ENCODE peak calls at places on chromosomes 13 and 19, in four cellular contexts. One of them, this sample, is unnamed.

GRCh38 chr19:49847731-49848696 is 2.9 kb upstream of the PTOV1 start:
- DNase-seq in EL: peak; percentile 92
- DNase-seq in stimulated activated CD4-positive, alpha-beta T cell treated with anti-CD3 and anti-CD28 coated beads, Interleukin-12 subunit alpha, Interleukin-12 subunit beta, amount 100 ng/mL, for 48 hours: no peak
- DNase-seq in endothelial cell: no peak
- DNase-seq in this sample: peak; percentile 87

GRCh38 chr13:32811297-32811800 is 204.9 kb upstream of the KL start:
- DNase-seq in endothelial cell: no peak
- DNase-seq in EL: peak; percentile 31
- DNase-seq in stimulated activated CD4-positive, alpha-beta T cell treated with anti-CD3 and anti-CD28 coated beads, Interleukin-12 subunit alpha, Interleukin-12 subunit beta, amount 100 ng/mL, for 48 hours: no peak
- DNase-seq in this sample: peak; percentile 51

GRCh38 chr13:76335463-76335862 is 550.7 kb downstream of the KCTD12 start:
- DNase-seq in endothelial cell: no peak
- DNase-seq in EL: no peak
- DNase-seq in stimulated activated CD4-positive, alpha-beta T cell treated with anti-CD3 and anti-CD28 coated beads, Interleukin-12 subunit alpha, Interleukin-12 subunit beta, amount 100 ng/mL, for 48 hours: no peak
- DNase-seq in this sample: no peak

GRCh38 chr19:28294395-28294794 is 918.6 kb downstream of the UQCRFS1 start:
- DNase-seq in EL: no peak
- DNase-seq in stimulated activated CD4-positive, alpha-beta T cell treated with anti-CD3 and anti-CD28 coated beads, Interleukin-12 subunit alpha, Interleukin-12 subunit beta, amount 100 ng/mL, for 48 hours: no peak
- DNase-seq in endothelial cell: no peak
- DNase-seq in this sample: peak; percentile 82

GRCh38 chr19:47049307-47049700 is 880 bp upstream of the TMEM160 start:
- DNase-seq in stimulated activated CD4-positive, alpha-beta T cell treated with anti-CD3 and anti-CD28 coated beads, Interleukin-12 subunit alpha, Interleukin-12 subunit beta, amount 100 ng/mL, for 48 hours: no peak
- DNase-seq in EL: peak; percentile 86
- DNase-seq in endothelial cell: no peak
- DNase-seq in this sample: peak; percentile 36

GRCh38 chr13:27794921-27795717 is 2.8 kb downstream of the GSX1 start:
- DNase-seq in EL: no peak
- DNase-seq in stimulated activated CD4-positive, alpha-beta T cell treated with anti-CD3 and anti-CD28 coated beads, Interleukin-12 subunit alpha, Interleukin-12 subunit beta, amount 100 ng/mL, for 48 hours: no peak
- DNase-seq in endothelial cell: no peak
- DNase-seq in this sample: no peak

GRCh38 chr13:97895383-97895782 is 58.1 kb upstream of the IPO5 start:
- DNase-seq in endothelial cell: no peak
- DNase-seq in EL: no peak
- DNase-seq in stimulated activated CD4-positive, alpha-beta T cell treated with anti-CD3 and anti-CD28 coated beads, Interleukin-12 subunit alpha, Interleukin-12 subunit beta, amount 100 ng/mL, for 48 hours: no peak
- DNase-seq in this sample: no peak

GRCh38 chr19:29666634-29667389 is 1.6 kb downstream of the PLEKHF1 start:
- DNase-seq in endothelial cell: peak; percentile 56
- DNase-seq in stimulated activated CD4-positive, alpha-beta T cell treated with anti-CD3 and anti-CD28 coated beads, Interleukin-12 subunit alpha, Interleukin-12 subunit beta, amount 100 ng/mL, for 48 hours: no peak
- DNase-seq in EL: peak; percentile 64
- DNase-seq in this sample: peak; percentile 68

GRCh38 chr13:85204668-85205344 is 594.4 kb downstream of the SLITRK6 start:
- DNase-seq in endothelial cell: no peak
- DNase-seq in EL: no peak
- DNase-seq in stimulated activated CD4-positive, alpha-beta T cell treated with anti-CD3 and anti-CD28 coated beads, Interleukin-12 subunit alpha, Interleukin-12 subunit beta, amount 100 ng/mL, for 48 hours: no peak
- DNase-seq in this sample: peak; percentile 24

GRCh38 chr13:42466609-42467008 is 107.3 kb upstream of the TNFSF11 start:
- DNase-seq in EL: no peak
- DNase-seq in endothelial cell: no peak
- DNase-seq in stimulated activated CD4-positive, alpha-beta T cell treated with anti-CD3 and anti-CD28 coated beads, Interleukin-12 subunit alpha, Interleukin-12 subunit beta, amount 100 ng/mL, for 48 hours: no peak
- DNase-seq in this sample: no peak

GRCh38 chr19:17332677-17333581 is 1.7 kb downstream of the ANO8 start:
- DNase-seq in EL: peak; percentile 58
- DNase-seq in stimulated activated CD4-positive, alpha-beta T cell treated with anti-CD3 and anti-CD28 coated beads, Interleukin-12 subunit alpha, Interleukin-12 subunit beta, amount 100 ng/mL, for 48 hours: no peak
- DNase-seq in endothelial cell: no peak
- DNase-seq in this sample: peak; percentile 54

GRCh38 chr19:40224342-40225148 is 1.9 kb downstream of the CCNP start:
- DNase-seq in stimulated activated CD4-positive, alpha-beta T cell treated with anti-CD3 and anti-CD28 coated beads, Interleukin-12 subunit alpha, Interleukin-12 subunit beta, amount 100 ng/mL, for 48 hours: no peak
- DNase-seq in endothelial cell: no peak
- DNase-seq in EL: no peak
- DNase-seq in this sample: no peak

GRCh38 chr13:42123600-42123999 is 75.2 kb downstream of the DGKH start:
- DNase-seq in EL: no peak
- DNase-seq in endothelial cell: no peak
- DNase-seq in stimulated activated CD4-positive, alpha-beta T cell treated with anti-CD3 and anti-CD28 coated beads, Interleukin-12 subunit alpha, Interleukin-12 subunit beta, amount 100 ng/mL, for 48 hours: no peak
- DNase-seq in this sample: no peak

GRCh38 chr19:42066075-42066754 is 3.8 kb downstream of the GRIK5 start:
- DNase-seq in endothelial cell: no peak
- DNase-seq in stimulated activated CD4-positive, alpha-beta T cell treated with anti-CD3 and anti-CD28 coated beads, Interleukin-12 subunit alpha, Interleukin-12 subunit beta, amount 100 ng/mL, for 48 hours: no peak
- DNase-seq in EL: peak; percentile 15
- DNase-seq in this sample: peak; percentile 62

GRCh38 chr13:111228262-111229144 is 91.9 kb upstream of the TEX29 start:
- DNase-seq in stimulated activated CD4-positive, alpha-beta T cell treated with anti-CD3 and anti-CD28 coated beads, Interleukin-12 subunit alpha, Interleukin-12 subunit beta, amount 100 ng/mL, for 48 hours: no peak
- DNase-seq in EL: no peak
- DNase-seq in endothelial cell: no peak
- DNase-seq in this sample: peak; percentile 78

GRCh38 chr13:106151056-106151699 is 384.3 kb downstream of the EFNB2 start:
- DNase-seq in EL: peak; percentile 97
- DNase-seq in stimulated activated CD4-positive, alpha-beta T cell treated with anti-CD3 and anti-CD28 coated beads, Interleukin-12 subunit alpha, Interleukin-12 subunit beta, amount 100 ng/mL, for 48 hours: no peak
- DNase-seq in endothelial cell: no peak
- DNase-seq in this sample: peak; percentile 91

GRCh38 chr19:2775556-2776430 is 7.3 kb downstream of the SGTA start:
- DNase-seq in EL: peak; percentile 77
- DNase-seq in endothelial cell: no peak
- DNase-seq in stimulated activated CD4-positive, alpha-beta T cell treated with anti-CD3 and anti-CD28 coated beads, Interleukin-12 subunit alpha, Interleukin-12 subunit beta, amount 100 ng/mL, for 48 hours: peak; percentile 78
- DNase-seq in this sample: peak; percentile 69

GRCh38 chr19:45218426-45218825 is 26.8 kb downstream of the EXOC3L2 start:
- DNase-seq in EL: no peak
- DNase-seq in endothelial cell: no peak
- DNase-seq in stimulated activated CD4-positive, alpha-beta T cell treated with anti-CD3 and anti-CD28 coated beads, Interleukin-12 subunit alpha, Interleukin-12 subunit beta, amount 100 ng/mL, for 48 hours: no peak
- DNase-seq in this sample: no peak

GRCh38 chr13:55410398-55411330 is 1730.1 kb upstream of the PRR20A start:
- DNase-seq in endothelial cell: no peak
- DNase-seq in stimulated activated CD4-positive, alpha-beta T cell treated with anti-CD3 and anti-CD28 coated beads, Interleukin-12 subunit alpha, Interleukin-12 subunit beta, amount 100 ng/mL, for 48 hours: no peak
- DNase-seq in EL: no peak
- DNase-seq in this sample: no peak

This sample was measured in Daoy.